ENCODE peak calls at places on chromosome 13, in eight cellular contexts. O is HCT116, F is suprapubic skin, Q is breast epithelium, H is H1, C is esophagus muscularis mucosa, D is spleen, W is transverse colon. N is an unnamed sample. For H3K27me3 and H3K36me3, the result is how much of the 10 kb centered on the place peaks cover.

GRCh38 chr13:79837741-79838450 is 356.9 kb downstream of the NDFIP2 start:
- DNase-seq in Q (no peak), D (no peak), O (no peak), W (no peak), C (no peak), F (no peak), H (no peak), N (no peak)

GRCh38 chr13:99922631-99923404 is 48.7 kb downstream of the ZIC5 start:
- DNase-seq in F (no peak), D (no peak), H (no peak), O (no peak), C (no peak), W (peak), Q (no peak), N (no peak)

GRCh38 chr13:50208826-50209335 is 193.6 kb downstream of the KCNRG start:
- DNase-seq in Q (peak), O (no peak), W (peak), F (peak), H (peak), C (no peak), D (peak), N (peak)

GRCh38 chr13:113625965-113626661 is 31.9 kb downstream of the ATP4B start:
- DNase-seq in F (peak), W (no peak), Q (peak), D (peak), O (no peak), H (no peak), C (no peak), N (no peak)

GRCh38 chr13:73090116-73090811 is 31.5 kb downstream of the KLF5 start:
- DNase-seq in O (peak), C (no peak), W (peak), F (no peak), D (no peak), Q (no peak), H (no peak), N (peak)

GRCh38 chr13:23268441-23268840 is 87.7 kb downstream of the SGCG start:
- DNase-seq in O (no peak), H (no peak), D (no peak), Q (no peak), F (no peak), C (no peak), W (no peak), N (no peak)

GRCh38 chr13:46288570-46289259 is 77.0 kb downstream of the LRRC63 start:
- DNase-seq in D (no peak), Q (no peak), O (peak), F (no peak), C (no peak), H (no peak), W (no peak), N (peak)

GRCh38 chr13:37811441-37811840 is 58.1 kb downstream of the TRPC4 start:
- DNase-seq in O (no peak), F (no peak), W (no peak), D (no peak), Q (no peak), H (no peak), C (no peak), N (no peak)

GRCh38 chr13:75362026-75362425 is 119.9 kb downstream of the TBC1D4 start:
- DNase-seq in D (no peak), W (no peak), F (no peak), C (no peak), O (no peak), H (no peak), Q (no peak), N (no peak)

GRCh38 chr13:113668491-113668971 is 1.5 kb downstream of the GRK1 start:
- DNase-seq in Q (peak), W (peak), F (peak), O (no peak), D (peak), H (no peak), C (no peak), N (no peak)

GRCh38 chr13:19759669-19760068 is 23.1 kb downstream of the PSPC1 start:
- DNase-seq in F (no peak), H (no peak), W (no peak), O (no peak), D (no peak), C (no peak), Q (no peak), N (no peak)

GRCh38 chr13:45219938-45220375 is 19.1 kb upstream of the KCTD4 start:
- DNase-seq in D (no peak), F (no peak), H (no peak), W (no peak), Q (no peak), O (peak), C (no peak), N (peak)

GRCh38 chr13:100490692-100491091 is 97.9 kb downstream of the GGACT start:
- DNase-seq in C (no peak), D (no peak), H (peak), W (no peak), Q (no peak), F (no peak), O (peak), N (no peak)

GRCh38 chr13:32537580-32538233 is 888 bp downstream of the N4BP2L2 start:
- DNase-seq in F (peak), W (peak), H (peak), C (no peak), D (peak), O (peak), Q (no peak), N (no peak)

GRCh38 chr13:91576590-91576989 is 178.2 kb downstream of the GPC5 start:
- DNase-seq in O (no peak), Q (no peak), D (no peak), W (peak), F (no peak), H (peak), C (no peak), N (no peak)

GRCh38 chr13:93951153-93951552 is 528.3 kb downstream of the DCT start:
- DNase-seq in C (no peak), Q (no peak), H (no peak), D (no peak), W (no peak), F (no peak), O (no peak), N (no peak)

GRCh38 chr13:69180025-69180424 is 927.6 kb upstream of the ATXN8OS start:
- DNase-seq in O (no peak), H (no peak), Q (no peak), F (no peak), W (no peak), D (no peak), C (no peak), N (no peak)

GRCh38 chr13:98606296-98606695 is 29.4 kb upstream of the STK24 start:
- DNase-seq in F (no peak), Q (no peak), H (no peak), D (no peak), O (no peak), W (no peak), C (no peak), N (no peak)

GRCh38 chr13:89827552-89827951 is 1519.9 kb upstream of the MIR17HG start:
- DNase-seq in C (no peak), F (no peak), O (no peak), D (no peak), H (no peak), W (no peak), Q (no peak), N (no peak)

GRCh38 chr13:66888698-66889097 is 341.4 kb downstream of the PCDH9 start:
- DNase-seq in H (no peak), D (no peak), C (no peak), F (no peak), W (no peak), Q (no peak), O (no peak), N (no peak)

GRCh38 chr13:78326608-78327007 is 276.7 kb downstream of the POU4F1 start:
- DNase-seq in Q (no peak), F (no peak), W (no peak), C (no peak), H (no peak), O (no peak), D (no peak), N (no peak)

GRCh38 chr13:74015137-74015536 is 119.1 kb downstream of the KLF12 start:
- DNase-seq in H (no peak), D (no peak), C (no peak), F (no peak), Q (no peak), O (no peak), W (no peak), N (no peak)

GRCh38 chr13:113937497-113938140 is 36.3 kb downstream of the C13orf46 start:
- DNase-seq in Q (no peak), F (no peak), D (peak), O (no peak), C (no peak), H (no peak), W (no peak), N (no peak)

GRCh38 chr13:94917814-94918213 is 205.5 kb upstream of the SOX21 start:
- DNase-seq in H (no peak), W (no peak), F (no peak), D (no peak), Q (no peak), C (no peak), O (no peak), N (no peak)

GRCh38 chr13:40181203-40181845 is 485.1 kb downstream of the FOXO1 start:
- DNase-seq in F (no peak), W (no peak), C (no peak), Q (no peak), H (no peak), D (no peak), O (no peak), N (no peak)

GRCh38 chr13:39510296-39510695 is 92.7 kb downstream of the LHFPL6 start:
- DNase-seq in W (no peak), D (no peak), Q (no peak), H (no peak), F (no peak), O (no peak), C (no peak), N (no peak)

GRCh38 chr13:73110814-73111213 is 52.0 kb downstream of the KLF5 start:
- DNase-seq in C (no peak), H (no peak), D (no peak), O (no peak), F (no peak), W (no peak), Q (no peak), N (no peak)

GRCh38 chr13:98977568-98978270 is at the start of gene DOCK9:
- DNase-seq in C (no peak), W (peak), Q (peak), D (no peak), H (peak), F (peak), O (no peak), N (no peak)

GRCh38 chr13:20911037-20911436 is 8.5 kb upstream of the XPO4 start:
- DNase-seq in O (no peak), W (no peak), D (no peak), H (no peak), Q (no peak), C (no peak), F (no peak), N (no peak)

GRCh38 chr13:68574053-68574452 is 1343.9 kb upstream of the PCDH9 start:
- DNase-seq in F (no peak), Q (no peak), O (no peak), W (no peak), H (no peak), D (no peak), C (no peak), N (no peak)

GRCh38 chr13:98890920-98891319 is 86.9 kb downstream of the DOCK9 start:
- DNase-seq in O (no peak), C (no peak), F (no peak), H (no peak), W (no peak), Q (no peak), D (no peak), N (no peak)

GRCh38 chr13:94464771-94465170 is 14.7 kb downstream of the DCT start:
- DNase-seq in D (no peak), W (no peak), O (no peak), Q (no peak), C (no peak), H (no peak), F (no peak), N (no peak)

GRCh38 chr13:100773923-100774641 is 99.5 kb upstream of the TMTC4 start:
- DNase-seq in W (no peak), F (no peak), H (no peak), C (peak), Q (no peak), D (no peak), O (no peak), N (no peak)

GRCh38 chr13:37642201-37642600 is 43.6 kb upstream of the POSTN start:
- DNase-seq in F (no peak), H (no peak), Q (no peak), C (no peak), W (no peak), O (no peak), D (no peak), N (no peak)

GRCh38 chr13:111116830-111117229 is 1.7 kb downstream of the ARHGEF7 start:
- DNase-seq in C (no peak), O (no peak), F (no peak), D (no peak), H (no peak), Q (no peak), W (no peak), N (no peak)
- H3K27me3 ChIP-seq in C (under half), O (under half), F (half or more), D (half or more), H (under half), Q (half or more), W (half or more), N (under half)

GRCh38 chr13:102657630-102658029 is 37.2 kb downstream of the METTL21C start:
- DNase-seq in C (no peak), F (no peak), O (no peak), H (no peak), D (no peak), W (no peak), Q (no peak), N (no peak)

GRCh38 chr13:102659168-102659713 is 35.6 kb downstream of the METTL21C start:
- DNase-seq in W (no peak), Q (no peak), D (no peak), C (no peak), H (no peak), O (no peak), F (no peak), N (no peak)

GRCh38 chr13:102654786-102655185 is 40.1 kb downstream of the METTL21C start:
- DNase-seq in F (no peak), C (no peak), W (no peak), Q (no peak), D (no peak), H (no peak), O (no peak), N (no peak)

DNA sequence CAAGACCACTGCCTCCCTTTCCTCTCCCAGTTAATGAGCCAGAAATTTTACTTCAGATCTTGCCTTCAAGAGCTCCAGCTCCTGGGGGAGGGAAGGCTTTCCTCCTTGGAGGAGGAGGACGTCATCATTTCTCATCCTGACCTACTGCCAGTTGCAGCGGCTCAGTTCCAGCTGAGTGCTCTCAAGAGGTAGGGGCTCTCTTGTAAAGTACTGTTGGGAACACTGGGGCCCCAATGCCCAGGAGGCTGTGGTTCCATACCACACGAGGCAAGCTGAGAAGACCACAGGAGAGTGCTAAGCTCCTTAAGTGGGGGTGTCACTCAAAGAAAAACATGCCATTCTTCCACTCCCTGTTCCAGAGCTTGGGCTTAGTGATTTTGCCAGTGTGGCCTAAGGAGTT is 36.2 kb downstream of the METTL21C start:
- DNase-seq in H (no peak), Q (no peak), C (no peak), F (no peak), O (no peak), W (no peak), D (no peak), N (no peak)
- H3K36me3 ChIP-seq in H (under half), Q (under half), C (under half), F (half or more), O (under half), W (half or more), D (under half), N (under half)

GRCh38 chr13:86655561-86655960 is 856.3 kb upstream of the SLITRK6 start:
- DNase-seq in Q (no peak), C (no peak), F (no peak), O (no peak), W (no peak), D (no peak), H (no peak), N (no peak)
- TF ChIP-seq POLR2AphosphoS5 in Q (no peak), C (no peak), F (no peak), O (no peak), W (no peak), D (no peak), H (no peak), N (no peak)

DNA sequence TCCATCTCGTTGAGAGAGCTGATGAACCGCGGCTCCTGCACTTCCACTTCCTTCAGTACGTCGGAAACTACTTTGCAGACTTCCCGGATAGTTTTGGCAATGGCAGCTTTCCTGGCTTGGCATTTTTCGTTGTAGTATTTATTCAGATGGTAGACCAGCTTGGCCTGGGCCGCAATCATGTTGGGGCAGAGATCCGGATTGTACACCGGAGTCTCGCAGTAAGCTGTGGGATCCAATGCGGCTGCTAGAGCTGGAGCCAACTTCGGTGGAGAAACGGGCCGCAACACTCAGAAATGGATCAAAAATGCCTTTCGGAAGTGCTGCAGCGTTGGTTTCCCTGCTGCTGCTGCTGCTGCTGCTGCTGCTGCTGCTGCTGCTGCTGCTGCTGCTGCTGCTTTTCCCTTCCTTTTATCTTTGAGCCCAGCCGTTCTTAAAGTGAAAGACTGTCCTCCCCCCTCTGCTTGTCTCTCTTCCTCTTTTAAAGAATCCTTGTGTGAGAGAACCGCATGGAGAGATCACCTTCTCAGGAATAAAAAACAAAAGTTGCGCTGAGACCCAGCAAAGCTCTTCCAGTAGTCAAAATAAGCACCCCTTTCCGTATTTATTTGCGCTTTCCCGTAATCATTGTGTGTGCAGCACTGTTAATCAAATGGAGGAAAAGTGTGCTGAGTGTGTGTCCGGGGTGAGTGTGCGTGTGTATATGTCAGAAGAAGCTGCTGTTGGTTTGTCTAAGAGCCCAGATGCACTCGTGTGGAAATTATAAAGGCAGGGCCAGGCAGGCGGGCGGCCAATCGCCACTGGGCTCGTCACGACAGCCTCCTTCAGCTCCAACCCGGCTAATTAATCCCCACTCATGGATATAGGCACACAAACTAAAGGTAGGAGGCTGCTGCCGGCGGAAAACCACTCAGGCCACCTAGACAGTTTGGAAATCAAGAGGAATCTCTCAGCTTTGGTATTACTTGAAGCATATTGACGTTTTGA is at the start of gene MAB21L1:
- DNase-seq in O (no peak), W (peak), F (no peak), C (no peak), H (peak), Q (no peak), D (peak), N (no peak)
- H3K27me3 ChIP-seq in O (under half), W (half or more), F (half or more), C (under half), H (under half), Q (under half), D (half or more), N (under half)

DNA sequence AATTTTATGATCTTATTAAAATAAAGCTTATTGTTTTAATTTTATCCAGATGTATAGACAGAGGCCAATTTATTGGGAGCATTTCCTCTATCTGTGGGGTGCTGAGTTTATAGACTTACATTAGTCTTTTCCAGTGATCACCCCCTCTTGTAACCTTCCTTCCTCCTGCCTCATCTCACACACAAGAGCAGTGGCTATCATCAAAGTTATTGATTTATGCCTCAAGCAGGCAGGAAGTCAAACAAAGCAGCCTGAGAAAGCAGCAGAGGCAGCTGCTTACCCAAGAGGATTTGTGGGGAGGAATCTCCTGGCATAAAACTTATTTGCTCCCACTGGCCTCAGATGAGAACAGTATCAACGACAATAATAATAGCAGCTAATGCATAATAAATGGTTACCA is 26.3 kb upstream of the DCLK1 start:
- DNase-seq in D (no peak), H (no peak), F (no peak), Q (no peak), C (no peak), O (no peak), W (no peak), N (no peak)
- H3K36me3 ChIP-seq in D (under half), H (under half), F (under half), Q (under half), C (under half), O (under half), W (under half), N (under half)

DNA sequence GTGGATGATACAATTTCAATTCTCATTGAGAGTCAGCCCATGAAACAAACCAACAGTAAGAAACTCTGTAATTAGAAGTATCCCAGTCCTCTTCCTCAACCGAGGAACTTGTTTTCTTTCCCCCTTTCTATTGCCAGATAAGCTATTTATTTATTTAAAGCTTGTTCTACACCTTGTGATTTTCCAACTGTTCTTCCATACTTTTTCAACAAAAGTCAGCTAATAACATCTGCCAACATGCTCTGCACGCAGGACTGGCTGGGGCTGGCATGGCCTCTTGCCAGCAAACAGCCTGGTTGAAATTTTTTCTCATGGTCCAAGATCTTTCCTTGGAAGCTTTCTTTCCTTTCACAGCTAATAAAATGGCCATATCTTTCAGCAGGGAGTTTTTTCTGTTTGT is 2.9 kb upstream of the IRS2 start:
- DNase-seq in H (no peak), D (no peak), F (no peak), C (peak), Q (no peak), O (no peak), W (no peak), N (no peak)
- TF ChIP-seq POLR2AphosphoS5 in H (no peak), D (no peak), F (no peak), C (no peak), Q (no peak), O (no peak), W (no peak), N (no peak)

N was measured in Panc1.